ENCODE peak calls at places on chromosomes 3 and 15, in five cellular contexts. K is ovary, Z is A549, B is H1, R is suprapubic skin. Y is an unnamed sample.

GRCh38 chr3:59982510-59982909 is 932.7 kb upstream of the CFAP20DC start:
- DNase-seq in B (no peak), R (no peak), K (no peak), Z (no peak), Y (no peak)

GRCh38 chr3:19365471-19365870 is 217.2 kb downstream of the KCNH8 start:
- DNase-seq in Z (no peak), B (no peak), R (no peak), K (no peak), Y (no peak)

GRCh38 chr3:150497956-150498355 is 48.3 kb downstream of the SERP1 start:
- DNase-seq in K (no peak), Z (peak), R (no peak), B (no peak), Y (no peak)

GRCh38 chr3:8619548-8619947 is 25.1 kb downstream of the SSUH2 start:
- DNase-seq in Z (no peak), K (no peak), B (no peak), R (peak), Y (no peak)

GRCh38 chr3:17136251-17136721 is 251.5 kb downstream of the PLCL2 start:
- DNase-seq in Z (no peak), B (no peak), R (no peak), K (peak), Y (no peak)

GRCh38 chr15:43498988-43499387 is 6.0 kb upstream of the TP53BP1 start:
- DNase-seq in Z (no peak), R (no peak), K (no peak), B (no peak), Y (no peak)

GRCh38 chr3:47162695-47163022 is 1.3 kb downstream of the SETD2 start:
- DNase-seq in K (no peak), Z (no peak), R (no peak), B (no peak), Y (no peak)

GRCh38 chr15:70049701-70050445 is 47.8 kb downstream of the TLE3 start:
- DNase-seq in K (peak), R (peak), B (no peak), Z (no peak), Y (no peak)

GRCh38 chr3:42802876-42803799 is 1.2 kb downstream of the HIGD1A start:
- DNase-seq in Z (no peak), B (peak), K (no peak), R (no peak), Y (no peak)

GRCh38 chr3:54731697-54732445 is 196.0 kb downstream of the LRTM1 start:
- DNase-seq in K (no peak), B (no peak), Z (no peak), R (no peak), Y (no peak)

GRCh38 chr15:89127054-89127702 is 38.9 kb downstream of the ABHD2 start:
- DNase-seq in R (no peak), B (no peak), K (no peak), Z (peak), Y (no peak)

GRCh38 chr3:169564883-169565282 is 98.6 kb downstream of the MECOM start:
- DNase-seq in Z (no peak), K (no peak), R (no peak), B (no peak), Y (no peak)

GRCh38 chr3:54188176-54188791 is 65.9 kb downstream of the CACNA2D3 start:
- DNase-seq in B (peak), R (no peak), K (peak), Z (peak), Y (peak)

GRCh38 chr3:98325055-98325454 is 28.6 kb upstream of the OR5K4 start:
- DNase-seq in R (no peak), K (no peak), Z (no peak), B (no peak), Y (no peak)

GRCh38 chr15:82674873-82675272 is 27.7 kb upstream of the CPEB1 start:
- DNase-seq in Z (no peak), K (no peak), B (no peak), R (no peak), Y (no peak)

GRCh38 chr3:27166888-27167287 is 202.3 kb downstream of the NEK10 start:
- DNase-seq in B (no peak), R (no peak), Z (peak), K (no peak), Y (no peak)

GRCh38 chr3:18649666-18650363 is 224.7 kb upstream of the SATB1 start:
- DNase-seq in Z (no peak), B (no peak), R (no peak), K (no peak), Y (no peak)

GRCh38 chr3:29694783-29695182 is 413.9 kb downstream of the RBMS3 start:
- DNase-seq in R (no peak), Z (peak), K (no peak), B (no peak), Y (no peak)

GRCh38 chr15:22918056-22918455 is 62.1 kb downstream of the CYFIP1 start:
- DNase-seq in K (no peak), R (no peak), Z (peak), B (no peak), Y (no peak)

GRCh38 chr15:26805470-26805869 is 32.6 kb upstream of the GABRB3 start:
- DNase-seq in K (no peak), R (no peak), Z (no peak), B (no peak), Y (no peak)

GRCh38 chr3:179526989-179527391 is 35.7 kb upstream of the ACTL6A start:
- DNase-seq in R (no peak), K (peak), B (peak), Z (peak), Y (peak)

GRCh38 chr15:38671675-38672141 is 107.1 kb upstream of the RASGRP1 start:
- DNase-seq in K (no peak), R (no peak), Z (no peak), B (no peak), Y (no peak)

GRCh38 chr3:184513276-184514150 is 48.1 kb upstream of the EPHB3 start:
- DNase-seq in B (peak), Z (peak), K (peak), R (peak), Y (peak)

GRCh38 chr3:40337136-40338108 is 27.9 kb downstream of the EIF1B start:
- DNase-seq in B (no peak), K (no peak), Z (no peak), R (no peak), Y (no peak)

DNA sequence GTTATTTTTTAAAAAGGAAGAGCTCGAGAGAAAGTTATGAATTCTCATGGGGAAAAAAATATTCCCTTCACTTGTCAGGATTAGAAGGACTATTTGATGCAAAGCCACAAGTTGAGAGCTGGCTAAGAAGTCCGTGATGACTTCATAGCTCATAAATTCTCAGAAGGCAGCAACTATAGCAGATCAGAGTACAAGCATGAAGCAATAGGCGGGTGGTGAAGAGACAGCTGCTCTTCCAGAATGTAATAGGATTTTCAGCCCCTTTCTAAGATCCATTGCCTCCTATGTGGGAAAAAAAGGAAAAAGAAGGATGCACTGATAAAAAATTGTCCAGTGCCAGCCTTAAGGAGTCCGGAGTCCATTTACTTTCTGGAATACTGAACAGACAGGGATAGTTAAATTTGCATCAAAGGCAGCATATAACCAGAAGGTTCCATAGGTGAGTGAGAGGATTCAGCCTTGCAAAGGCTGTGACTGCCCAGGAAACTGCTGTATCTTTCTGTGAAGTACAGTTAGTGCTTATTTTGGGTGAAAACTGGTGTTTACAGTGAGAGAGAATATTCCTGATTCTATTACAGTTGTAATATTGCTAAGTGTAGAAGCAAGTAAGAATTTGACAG is 929.5 kb upstream of the ALCAM start:
- DNase-seq in B (no peak), K (no peak), R (no peak), Z (peak), Y (no peak)
- TF ChIP-seq EP300 in B (no peak), K (no peak), R (no peak), Z (no peak), Y (no peak)

GRCh38 chr3:174758943-174759342 is 100.2 kb upstream of the NAALADL2 start:
- DNase-seq in Z (no peak), R (no peak), K (no peak), B (no peak), Y (no peak)

DNA sequence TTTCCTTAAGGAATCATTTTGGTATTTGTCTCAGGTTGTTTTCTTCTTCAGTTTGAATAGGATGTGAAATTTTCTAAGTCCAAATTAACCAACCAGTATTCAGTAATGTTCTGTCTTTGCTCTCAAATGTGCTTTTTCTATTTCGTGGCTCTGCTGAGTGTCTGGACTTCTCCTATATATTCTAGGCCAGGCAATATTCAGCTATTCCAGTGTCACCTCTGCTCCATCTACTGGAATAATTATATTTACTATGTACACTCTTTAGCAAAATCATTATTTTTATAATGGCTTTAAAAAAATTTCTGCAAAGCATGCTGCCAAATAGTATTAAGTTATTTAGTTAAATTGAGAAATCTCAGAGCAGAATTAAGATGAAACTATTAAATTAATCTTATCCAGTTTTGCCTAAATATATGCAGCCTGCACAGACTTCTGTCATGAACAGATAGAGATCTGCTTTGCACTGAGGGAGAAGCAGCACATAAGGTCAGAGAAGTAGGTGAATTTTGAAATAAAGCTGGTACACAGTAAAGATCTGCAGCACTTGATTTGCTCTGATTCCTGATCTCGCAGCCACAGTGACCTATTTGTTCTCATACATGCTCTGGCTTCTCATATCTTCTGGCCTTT is 102.8 kb upstream of the NAALADL2 start:
- DNase-seq in R (no peak), B (no peak), Z (no peak), K (no peak), Y (no peak)
- TF ChIP-seq EP300 in R (no peak), B (no peak), Z (no peak), K (no peak), Y (no peak)

GRCh38 chr3:24450142-24450932 is 44.3 kb downstream of the THRB start:
- DNase-seq in R (no peak), Z (no peak), B (no peak), K (no peak), Y (no peak)
- TF ChIP-seq EP300 in R (no peak), Z (no peak), B (no peak), K (no peak), Y (no peak)

GRCh38 chr3:136476280-136476679 is 226.1 kb downstream of the PCCB start:
- DNase-seq in Z (no peak), B (no peak), K (no peak), R (no peak), Y (no peak)
- TF ChIP-seq EP300 in Z (no peak), B (no peak), K (no peak), R (no peak), Y (no peak)

GRCh38 chr15:29471757-29472156 is 202.1 kb upstream of the NSMCE3 start:
- DNase-seq in B (no peak), Z (no peak), R (no peak), K (no peak), Y (no peak)

GRCh38 chr15:29472901-29473423 is 203.3 kb upstream of the NSMCE3 start:
- DNase-seq in R (no peak), K (no peak), Z (no peak), B (no peak), Y (no peak)

GRCh38 chr15:29475096-29475495 is 205.5 kb upstream of the NSMCE3 start:
- DNase-seq in B (no peak), Z (no peak), R (no peak), K (no peak), Y (no peak)

GRCh38 chr15:29471306-29471705 is 201.7 kb upstream of the NSMCE3 start:
- DNase-seq in B (no peak), K (no peak), R (no peak), Z (no peak), Y (no peak)

DNA sequence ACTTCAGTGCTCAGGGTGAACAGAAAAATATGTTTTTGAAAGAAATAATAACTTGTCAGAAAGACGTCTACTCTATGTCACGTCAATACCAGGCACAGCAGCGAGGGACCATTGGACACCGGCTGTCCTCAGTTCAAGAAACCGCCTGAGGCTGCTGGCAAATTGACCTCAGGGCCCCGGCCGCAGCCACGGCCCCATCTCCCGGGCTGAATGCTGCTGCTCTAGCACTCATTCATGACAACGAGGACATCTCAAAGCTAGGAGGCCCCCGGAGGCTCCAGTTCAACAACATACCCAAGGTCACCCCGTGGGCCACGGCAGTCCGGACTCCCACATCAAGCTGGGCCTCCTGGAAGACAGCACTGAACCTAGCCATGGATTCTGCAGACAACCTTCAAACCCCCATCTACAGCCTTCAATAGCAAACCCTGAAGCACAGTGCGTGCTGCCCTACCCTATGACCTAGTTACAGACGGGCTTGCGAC is 204.0 kb upstream of the NSMCE3 start:
- DNase-seq in Z (no peak), K (no peak), R (no peak), B (no peak), Y (no peak)
- TF ChIP-seq EP300 in Z (no peak), K (no peak), R (no peak), B (no peak), Y (no peak)

GRCh38 chr3:148742127-148742526 is 44.4 kb downstream of the AGTR1 start:
- DNase-seq in Z (no peak), K (no peak), B (no peak), R (no peak), Y (no peak)
- TF ChIP-seq EP300 in Z (no peak), K (no peak), B (no peak), R (no peak), Y (no peak)

GRCh38 chr15:34360298-34360697 is 6.7 kb downstream of the LPCAT4 start:
- DNase-seq in B (no peak), R (no peak), Z (peak), K (no peak), Y (no peak)
- TF ChIP-seq EP300 in B (no peak), R (no peak), Z (no peak), K (no peak), Y (no peak)